ENCODE peak calls at places on chromosomes 6 and 20, in seven cellular contexts. Y, W, T, Q, O, N and P are unnamed samples.
A peak's percentile ranks its signal among the peaks of the same experiment; 100 is the strongest.

GRCh38 chr6:15253107-15254073 is 7.5 kb downstream of the JARID2 start:
- DNase-seq in Y (no peak), O (no peak), T (no peak), N (no peak), W (no peak), Q (no peak), P (peak; percentile 25)

GRCh38 chr6:127342946-127343752 is at the start of gene ECHDC1:
- DNase-seq in W (peak; percentile 60), T (peak; percentile 78), Q (peak; percentile 51), Y (peak; percentile 77), O (peak; percentile 65), N (peak; percentile 70), P (peak; percentile 86)

GRCh38 chr6:130503146-130503545 is 137.3 kb downstream of the TMEM200A start:
- DNase-seq in O (no peak), N (no peak), T (no peak), Q (no peak), Y (no peak), W (no peak), P (no peak)

GRCh38 chr6:137878810-137879285 is 11.8 kb downstream of the TNFAIP3 start:
- DNase-seq in Y (no peak), Q (no peak), T (peak; percentile 49), O (no peak), N (peak; percentile 82), W (no peak), P (no peak)

GRCh38 chr6:100281471-100281878 is 183.2 kb downstream of the SIM1 start:
- DNase-seq in T (no peak), O (no peak), W (no peak), Y (peak; percentile 45), Q (no peak), N (peak; percentile 61), P (no peak)

GRCh38 chr20:910132-910839 is 5.8 kb downstream of the ANGPT4 start:
- DNase-seq in N (peak; percentile 83), Q (no peak), O (no peak), Y (peak; percentile 83), T (no peak), W (no peak), P (no peak)

GRCh38 chr6:158018851-158019361 is 37.2 kb downstream of the SYNJ2 start:
- DNase-seq in T (peak; percentile 31), O (no peak), N (no peak), W (no peak), Y (peak; percentile 73), Q (no peak), P (no peak)

GRCh38 chr6:11613858-11614257 is 76.3 kb downstream of the TMEM170B start:
- DNase-seq in Q (no peak), Y (no peak), T (no peak), W (no peak), O (peak; percentile 94), N (no peak), P (no peak)

GRCh38 chr6:137845460-137845859 is 21.6 kb upstream of the TNFAIP3 start:
- DNase-seq in W (no peak), O (peak; percentile 47), Q (no peak), T (no peak), N (no peak), Y (no peak), P (no peak)

GRCh38 chr6:170181338-170181690 is 109.6 kb downstream of the DLL1 start:
- DNase-seq in O (no peak), Y (no peak), W (no peak), T (no peak), N (no peak), Q (no peak), P (no peak)

GRCh38 chr6:148563066-148563465 is 183.8 kb upstream of the UST start:
- DNase-seq in W (no peak), O (no peak), Y (no peak), N (no peak), Q (no peak), T (no peak), P (no peak)

GRCh38 chr6:89413006-89413400 is 930 bp upstream of the RRAGD start:
- DNase-seq in Q (no peak), N (no peak), O (no peak), Y (no peak), W (no peak), T (peak; percentile 60), P (no peak)

GRCh38 chr6:51098801-51099200 is 280.1 kb downstream of the TFAP2B start:
- DNase-seq in N (no peak), Q (no peak), Y (no peak), W (no peak), O (peak; percentile 69), T (no peak), P (no peak)

GRCh38 chr6:85450578-85450884 is 648 bp downstream of the NT5E start:
- DNase-seq in T (no peak), O (no peak), Y (no peak), W (no peak), Q (no peak), N (no peak), P (no peak)

GRCh38 chr6:42279966-42280629 is 62.4 kb upstream of the MRPS10 start:
- DNase-seq in W (no peak), Y (no peak), N (no peak), Q (no peak), O (peak; percentile 80), T (no peak), P (no peak)

GRCh38 chr6:79544299-79544927 is 7.2 kb upstream of the LCA5 start:
- DNase-seq in T (no peak), O (no peak), N (no peak), W (no peak), Y (no peak), Q (no peak), P (no peak)

GRCh38 chr20:52217689-52218395 is 26.3 kb upstream of the ZFP64 start:
- DNase-seq in Y (no peak), O (no peak), W (no peak), Q (no peak), T (no peak), N (no peak), P (no peak)

GRCh38 chr20:15708984-15709598 is 864.2 kb downstream of the KIF16B start:
- DNase-seq in Q (peak; percentile 44), O (peak; percentile 67), N (peak; percentile 69), Y (no peak), T (peak; percentile 60), W (peak; percentile 39), P (peak; percentile 55)

GRCh38 chr6:25921525-25922203 is 8.8 kb downstream of the SLC17A2 start:
- DNase-seq in W (no peak), Y (no peak), Q (no peak), T (no peak), N (no peak), O (no peak), P (no peak)

GRCh38 chr6:107718341-107718740 is 105.8 kb downstream of the SCML4 start:
- DNase-seq in T (no peak), Y (no peak), O (no peak), N (no peak), W (no peak), Q (no peak), P (no peak)

GRCh38 chr20:41087777-41088176 is 49.6 kb upstream of the PLCG1 start:
- DNase-seq in W (no peak), Q (no peak), Y (no peak), N (no peak), O (no peak), T (no peak), P (no peak)

GRCh38 chr6:134446228-134446848 is 128.4 kb upstream of the SGK1 start:
- DNase-seq in Q (no peak), T (no peak), W (no peak), N (no peak), O (no peak), Y (no peak), P (no peak)

GRCh38 chr6:126826315-126826714 is 292.2 kb upstream of the RSPO3 start:
- DNase-seq in Y (no peak), T (no peak), Q (no peak), N (no peak), W (no peak), O (no peak), P (no peak)

GRCh38 chr6:157644043-157644810 is 178.8 kb upstream of the SNX9 start:
- DNase-seq in Q (peak; percentile 11), Y (peak; percentile 64), O (peak; percentile 28), T (no peak), W (no peak), N (no peak), P (peak; percentile 59)

GRCh38 chr20:10655723-10656122 is 18.1 kb downstream of the JAG1 start:
- DNase-seq in W (no peak), T (no peak), O (no peak), Y (peak; percentile 45), Q (no peak), N (peak; percentile 63), P (no peak)

GRCh38 chr6:11606287-11606686 is 68.7 kb downstream of the TMEM170B start:
- DNase-seq in O (no peak), T (no peak), Y (no peak), Q (no peak), W (no peak), N (no peak), P (no peak)